ENCODE peak calls at places on chromosomes 3 and 15, in four cellular contexts. P, U, V and T are unnamed samples.

GRCh38 chr3:53806182-53807116 is 39.8 kb downstream of the CHDH start:
- DNase-seq in P (no peak), U (no peak), V (no peak), T (peak)

GRCh38 chr15:68347392-68347791 is 69.8 kb downstream of the FEM1B start:
- DNase-seq in P (no peak), U (no peak), V (no peak), T (peak)

GRCh38 chr3:160402249-160403027 is 3.0 kb downstream of the SMC4 start:
- DNase-seq in P (no peak), U (no peak), V (no peak), T (no peak)

GRCh38 chr15:96252148-96252547 is 78.4 kb upstream of the NR2F2 start:
- DNase-seq in P (no peak), U (no peak), V (no peak), T (no peak)

GRCh38 chr3:52244061-52244628 is 1.4 kb upstream of the PPM1M start:
- DNase-seq in P (peak), U (no peak), V (peak), T (no peak)

GRCh38 chr15:43268111-43269105 is 1.7 kb upstream of the TGM5 start:
- DNase-seq in P (no peak), U (no peak), V (no peak), T (no peak)

GRCh38 chr3:195885036-195885871 is 23.1 kb downstream of the TNK2 start:
- DNase-seq in P (peak), U (no peak), V (no peak), T (no peak)

GRCh38 chr15:43912991-43913927 is 86.5 kb downstream of the WDR76 start:
- DNase-seq in P (no peak), U (no peak), V (no peak), T (peak)

GRCh38 chr3:127002195-127003174 is 19.6 kb downstream of the PLXNA1 start:
- DNase-seq in P (peak), U (peak), V (no peak), T (peak)

GRCh38 chr3:18443670-18444596 is 18.8 kb upstream of the SATB1 start:
- DNase-seq in P (peak), U (no peak), V (peak), T (no peak)

GRCh38 chr15:89743011-89743410 is 8.0 kb downstream of the MESP1 start:
- DNase-seq in P (no peak), U (no peak), V (no peak), T (no peak)

GRCh38 chr3:48408823-48409281 is 21.0 kb downstream of the PLXNB1 start:
- DNase-seq in P (peak), U (no peak), V (no peak), T (no peak)

GRCh38 chr3:186414735-186415419 is 52.8 kb upstream of the DGKG start:
- DNase-seq in P (no peak), U (no peak), V (no peak), T (peak)

GRCh38 chr3:190306513-190307163 is 15.6 kb downstream of the CLDN1 start:
- DNase-seq in P (no peak), U (no peak), V (no peak), T (no peak)